ENCODE peak calls at places on chromosomes 1 and 21, in nine cellular contexts. A is NCI-H187 treated with DMSO at 0.1 percent for 48 hours, E is RWPE1, U is smooth muscle cell of the brain vasculature, I is HTR-8/SVneo, V is SW480, D is NCI-H1436, L is COLO829, H is fibroblast of the aortic adventitia. O is an unnamed sample.

GRCh38 chr1:3229081-3229725 is 160.2 kb downstream of the PRDM16 start:
- DNase-seq in A (no peak), E (no peak), U (no peak), I (no peak), V (no peak), D (no peak), L (no peak), H (no peak), O (no peak)

GRCh38 chr21:34545079-34545884 is 33.3 kb upstream of the KCNE1 start:
- DNase-seq in A (no peak), E (no peak), U (no peak), I (peak), V (peak), D (no peak), L (peak), H (peak), O (peak)

GRCh38 chr1:203818399-203818798 is 23.0 kb downstream of the ZBED6 start:
- DNase-seq in A (no peak), E (no peak), U (no peak), I (no peak), V (no peak), D (no peak), L (no peak), H (no peak), O (no peak)

GRCh38 chr1:56993355-56993985 is 27.7 kb upstream of the C8B start:
- DNase-seq in A (no peak), E (no peak), U (no peak), I (no peak), V (no peak), D (no peak), L (no peak), H (no peak), O (no peak)

GRCh38 chr1:107974090-107974489 is 9.1 kb upstream of the VAV3 start:
- DNase-seq in A (no peak), E (no peak), U (no peak), I (no peak), V (no peak), D (no peak), L (no peak), H (no peak), O (no peak)

GRCh38 chr1:56965916-56966697 is at the start of gene C8B:
- DNase-seq in A (no peak), E (no peak), U (no peak), I (no peak), V (no peak), D (no peak), L (no peak), H (no peak), O (no peak)

GRCh38 chr1:150973826-150974579 is 632 bp downstream of the CERS2 start:
- DNase-seq in A (no peak), E (no peak), U (no peak), I (no peak), V (peak), D (no peak), L (no peak), H (no peak), O (no peak)

GRCh38 chr1:33715195-33715811 is 148.6 kb upstream of the HMGB4 start:
- DNase-seq in A (no peak), E (no peak), U (no peak), I (no peak), V (no peak), D (no peak), L (no peak), H (no peak), O (no peak)

GRCh38 chr1:16720403-16721223 is 19.7 kb upstream of the RNU1-4 start:
- DNase-seq in A (no peak), E (no peak), U (no peak), I (no peak), V (no peak), D (no peak), L (no peak), H (no peak), O (no peak)

GRCh38 chr1:204973449-204973848 is 69.6 kb upstream of the CNTN2 start:
- DNase-seq in A (no peak), E (no peak), U (no peak), I (no peak), V (no peak), D (no peak), L (no peak), H (no peak), O (no peak)

GRCh38 chr1:20720631-20721051 is 2.8 kb upstream of the KIF17 start:
- DNase-seq in A (no peak), E (no peak), U (no peak), I (no peak), V (no peak), D (no peak), L (no peak), H (no peak), O (no peak)

GRCh38 chr1:201328576-201328975 is 45.3 kb downstream of the PKP1 start:
- DNase-seq in A (no peak), E (no peak), U (no peak), I (no peak), V (no peak), D (no peak), L (no peak), H (no peak), O (no peak)

GRCh38 chr1:31152181-31152768 is 86.8 kb upstream of the PUM1 start:
- DNase-seq in A (no peak), E (peak), U (no peak), I (peak), V (peak), D (peak), L (peak), H (peak), O (peak)

GRCh38 chr1:47557086-47557866 is 119.4 kb downstream of the FOXD2 start:
- DNase-seq in A (no peak), E (no peak), U (no peak), I (no peak), V (no peak), D (no peak), L (no peak), H (no peak), O (no peak)

GRCh38 chr1:43603004-43603403 is 46.9 kb upstream of the KDM4A start:
- DNase-seq in A (no peak), E (peak), U (no peak), I (no peak), V (no peak), D (no peak), L (peak), H (no peak), O (no peak)

GRCh38 chr1:226986496-226987178 is 46.5 kb downstream of the COQ8A start:
- DNase-seq in A (no peak), E (no peak), U (no peak), I (no peak), V (no peak), D (no peak), L (no peak), H (no peak), O (no peak)

GRCh38 chr1:10328534-10328933 is 70.3 kb upstream of the PGD start:
- DNase-seq in A (no peak), E (no peak), U (no peak), I (no peak), V (no peak), D (no peak), L (no peak), H (no peak), O (no peak)

GRCh38 chr1:169620565-169620964 is 9.4 kb downstream of the SELP start:
- DNase-seq in A (no peak), E (no peak), U (no peak), I (no peak), V (no peak), D (no peak), L (no peak), H (no peak), O (no peak)

GRCh38 chr1:213858581-213858980 is 129.2 kb upstream of the PROX1 start:
- DNase-seq in A (no peak), E (no peak), U (no peak), I (no peak), V (no peak), D (no peak), L (no peak), H (no peak), O (no peak)

O was measured in SK-MEL-5.